ENCODE peak calls at places on chromosomes 13 and 19, in four cellular contexts. U is GM12878, C is left ventricle myocardium inferior, E is tibial nerve. Q is an unnamed sample. For H3K4me1, the result is how much of the 10 kb centered on the place peaks cover.

GRCh38 chr19:20162821-20163220 is 4.2 kb upstream of the ZNF486 start:
- DNase-seq in C (no peak), E (no peak), U (no peak), Q (no peak)

GRCh38 chr13:47480121-47480520 is 521.0 kb downstream of the SUCLA2 start:
- DNase-seq in U (no peak), E (no peak), C (no peak), Q (no peak)

GRCh38 chr13:83881031-83881727 is 1.1 kb downstream of the SLITRK1 start:
- DNase-seq in C (no peak), U (no peak), E (no peak), Q (no peak)

GRCh38 chr19:5186293-5187050 is 154.1 kb downstream of the PTPRS start:
- DNase-seq in C (no peak), U (no peak), E (no peak), Q (no peak)

GRCh38 chr13:82407321-82407720 is 1475.0 kb downstream of the SLITRK1 start:
- DNase-seq in C (no peak), U (no peak), E (no peak), Q (no peak)

GRCh38 chr19:590396-590745 is 690 bp downstream of the HCN2 start:
- DNase-seq in E (no peak), U (no peak), C (no peak), Q (no peak)

GRCh38 chr13:52070929-52071523 is 46.5 kb downstream of the UTP14C start:
- DNase-seq in E (no peak), C (no peak), U (no peak), Q (no peak)

GRCh38 chr13:49214917-49215376 is 5.2 kb upstream of the MLNR start:
- DNase-seq in E (peak), U (no peak), C (no peak), Q (no peak)

GRCh38 chr19:52007805-52008557 is at the start of gene ZNF615:
- DNase-seq in U (peak), E (peak), C (peak), Q (peak)

GRCh38 chr13:75271851-75272250 is 210.1 kb downstream of the TBC1D4 start:
- DNase-seq in E (no peak), U (no peak), C (no peak), Q (no peak)

GRCh38 chr13:59016250-59016649 is 1147.5 kb downstream of the DIAPH3 start:
- DNase-seq in U (no peak), C (no peak), E (no peak), Q (no peak)

GRCh38 chr13:74040200-74040599 is 94.0 kb downstream of the KLF12 start:
- DNase-seq in U (no peak), C (peak), E (no peak), Q (no peak)

GRCh38 chr19:34523408-34523807 is 41.9 kb downstream of the WTIP start:
- DNase-seq in U (no peak), C (no peak), E (no peak), Q (no peak)

GRCh38 chr19:21569497-21569870 is 64.1 kb downstream of the ZNF429 start:
- DNase-seq in C (peak), E (no peak), U (no peak), Q (no peak)

GRCh38 chr13:36088463-36088862 is 42.7 kb downstream of the DCLK1 start:
- DNase-seq in C (no peak), U (no peak), E (no peak), Q (no peak)

GRCh38 chr19:41095703-41096102 is 7.5 kb downstream of the CYP2A13 start:
- DNase-seq in E (no peak), U (no peak), C (no peak), Q (no peak)

GRCh38 chr13:91369432-91369831 is 21.9 kb downstream of the MIR17HG start:
- DNase-seq in C (no peak), U (no peak), E (no peak), Q (no peak)

GRCh38 chr19:17556995-17557394 is 1.5 kb downstream of the COLGALT1 start:
- DNase-seq in C (no peak), E (no peak), U (no peak), Q (no peak)

GRCh38 chr19:49847731-49848696 is 2.9 kb upstream of the PTOV1 start:
- DNase-seq in U (no peak), C (no peak), E (no peak), Q (no peak)

GRCh38 chr19:38733493-38734175 is 10.6 kb downstream of the CAPN12 start:
- DNase-seq in E (no peak), U (no peak), C (no peak), Q (peak)

GRCh38 chr19:43776285-43776684 is 4.5 kb downstream of the KCNN4 start:
- DNase-seq in U (no peak), E (no peak), C (no peak), Q (no peak)

GRCh38 chr19:7230826-7231225 is 63.4 kb downstream of the INSR start:
- DNase-seq in C (peak), U (no peak), E (no peak), Q (peak)

DNA sequence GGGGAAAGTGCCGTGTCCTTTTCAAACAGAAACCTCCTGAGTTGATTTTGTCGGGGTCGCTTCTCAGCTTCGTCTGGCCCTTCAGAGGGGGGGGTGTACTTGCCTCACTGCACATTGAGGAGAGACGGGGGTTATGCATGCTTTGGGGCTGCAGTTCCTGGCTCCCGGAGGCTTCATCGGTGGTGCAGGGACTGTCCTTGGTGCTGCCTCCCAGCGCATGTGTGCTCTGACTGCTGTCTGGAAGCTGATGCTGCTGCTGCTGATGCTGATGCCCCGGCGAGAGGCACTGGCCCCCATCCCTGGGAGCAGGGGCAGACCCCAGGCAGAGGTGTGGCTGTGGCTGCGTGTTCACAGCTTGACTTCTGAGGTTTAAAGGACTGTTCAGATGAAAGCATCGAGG is 91.0 kb downstream of the ARHGEF7 start:
- DNase-seq in E (no peak), U (no peak), C (no peak), Q (no peak)
- H3K4me1 ChIP-seq in E (under half), U (under half), C (half or more), Q (under half)

DNA sequence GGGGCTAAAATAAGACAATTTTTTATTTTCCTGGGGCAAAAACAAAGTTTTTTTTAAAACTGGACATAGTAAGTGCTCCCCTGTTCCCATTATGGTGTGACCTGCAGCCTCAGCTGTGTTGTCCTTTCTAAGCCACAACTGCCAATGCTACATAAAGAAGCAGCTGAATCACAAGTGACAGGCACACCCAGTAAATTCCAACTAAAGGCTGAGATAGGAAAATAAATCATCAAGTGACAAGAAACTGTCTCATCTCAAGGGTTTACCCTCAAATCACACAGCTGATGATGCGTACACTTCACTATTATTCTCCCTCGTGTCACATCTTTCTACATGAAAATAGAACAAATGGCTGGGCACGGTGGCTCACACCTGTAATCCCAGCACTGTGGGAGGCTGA is 28.7 kb downstream of the STK24 start:
- DNase-seq in E (no peak), C (no peak), U (no peak), Q (no peak)
- H3K4me1 ChIP-seq in E (under half), C (half or more), U (under half), Q (under half)

GRCh38 chr13:29835280-29836061 is 14.9 kb downstream of the UBL3 start:
- DNase-seq in C (no peak), U (no peak), E (no peak), Q (no peak)

GRCh38 chr13:29844441-29844840 is 6.0 kb downstream of the UBL3 start:
- DNase-seq in U (no peak), E (no peak), C (no peak), Q (no peak)

GRCh38 chr13:29845440-29846056 is 4.9 kb downstream of the UBL3 start:
- DNase-seq in C (no peak), U (no peak), E (no peak), Q (no peak)

GRCh38 chr13:29840585-29840984 is 9.8 kb downstream of the UBL3 start:
- DNase-seq in E (no peak), U (no peak), C (no peak), Q (no peak)
- H3K4me1 ChIP-seq in E (under half), U (under half), C (under half), Q (under half)

GRCh38 chr19:33395561-33396550 is 22.3 kb downstream of the CEBPG start:
- DNase-seq in E (peak), C (peak), U (no peak), Q (peak)
- H3K4me1 ChIP-seq in E (half or more), C (half or more), U (under half), Q (under half)

DNA sequence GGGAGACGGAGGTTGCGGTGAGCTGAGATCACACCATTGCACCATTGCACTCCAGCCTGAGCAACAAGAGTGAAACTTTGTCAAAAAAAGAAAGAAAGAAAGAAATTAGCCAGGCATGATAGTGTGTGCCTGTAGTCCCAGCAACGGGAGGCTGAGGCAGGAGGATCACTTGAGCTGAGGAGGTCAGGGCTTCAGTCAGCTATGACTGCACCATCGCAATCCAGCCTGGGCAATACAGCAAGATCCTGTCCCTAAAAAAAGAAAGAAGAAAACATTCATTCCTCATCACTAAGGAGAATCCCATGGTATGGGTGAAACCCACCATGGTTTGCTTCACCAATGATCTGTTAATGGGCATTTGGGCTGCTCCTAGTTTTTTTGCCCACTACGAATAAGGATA is 13.0 kb upstream of the AP1M2 start:
- DNase-seq in U (no peak), E (no peak), C (no peak), Q (no peak)
- H3K4me1 ChIP-seq in U (under half), E (under half), C (under half), Q (under half)

GRCh38 chr13:32594339-32594738 is 8.1 kb downstream of the PDS5B start:
- DNase-seq in E (no peak), C (no peak), U (no peak), Q (no peak)
- H3K4me1 ChIP-seq in E (under half), C (under half), U (under half), Q (under half)

DNA sequence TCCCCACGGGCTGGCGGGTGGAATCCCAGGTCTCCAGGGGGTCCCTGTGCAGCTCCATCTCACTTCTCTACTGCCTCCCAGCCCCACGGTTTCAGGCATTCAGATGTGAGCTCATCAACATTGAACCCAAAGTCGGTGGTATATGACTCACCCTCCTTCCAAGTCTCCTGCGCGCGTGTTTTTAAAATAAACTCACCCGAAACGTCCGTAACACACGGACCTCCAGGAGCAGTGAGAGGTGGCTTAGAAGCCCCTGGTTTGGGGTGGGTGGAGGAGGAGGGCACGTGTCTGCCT is 14.0 kb upstream of the CRTC1 start:
- DNase-seq in E (no peak), C (no peak), U (no peak), Q (no peak)
- H3K4me1 ChIP-seq in E (under half), C (under half), U (under half), Q (under half)

Q was measured in uterus.